ENCODE peak calls at places on chromosomes 13 and 19, in five cellular contexts. O, Q, H, Y and J are unnamed samples.

GRCh38 chr13:112867301-112867711 is 101.7 kb upstream of the MCF2L start:
- DNase-seq in O (no peak), Q (no peak), H (no peak), Y (no peak), J (no peak)

GRCh38 chr13:20671789-20672188 is 31.7 kb upstream of the IL17D start:
- DNase-seq in O (no peak), Q (no peak), H (no peak), Y (no peak), J (no peak)

GRCh38 chr13:31201341-31202024 is 1.7 kb downstream of the B3GLCT start:
- DNase-seq in O (no peak), Q (no peak), H (no peak), Y (peak; percentile 59), J (no peak)

GRCh38 chr13:91132786-91133185 is 214.7 kb upstream of the MIR17HG start:
- DNase-seq in O (no peak), Q (no peak), H (no peak), Y (no peak), J (no peak)

GRCh38 chr19:43425567-43426392 is 11.1 kb downstream of the TEX101 start:
- DNase-seq in O (no peak), Q (no peak), H (no peak), Y (peak; percentile 18), J (no peak)

GRCh38 chr13:59364508-59365187 is 799.1 kb downstream of the DIAPH3 start:
- DNase-seq in O (no peak), Q (no peak), H (peak; percentile 1), Y (no peak), J (no peak)

GRCh38 chr19:55678121-55678671 is 3.2 kb downstream of the EPN1 start:
- DNase-seq in O (no peak), Q (no peak), H (no peak), Y (no peak), J (no peak)

GRCh38 chr13:61414686-61415664 is 674 bp downstream of the PCDH20 start:
- DNase-seq in O (peak; percentile 78), Q (peak; percentile 26), H (no peak), Y (no peak), J (no peak)

GRCh38 chr13:40963927-40964326 is 55.2 kb downstream of the ELF1 start:
- DNase-seq in O (no peak), Q (no peak), H (peak; percentile 12), Y (peak; percentile 66), J (no peak)

GRCh38 chr13:24660023-24660806 is 20.0 kb upstream of the ATP12A start:
- DNase-seq in O (no peak), Q (no peak), H (no peak), Y (no peak), J (no peak)

GRCh38 chr13:78183737-78184136 is 265.1 kb upstream of the EDNRB start:
- DNase-seq in O (no peak), Q (no peak), H (no peak), Y (peak; percentile 52), J (no peak)

GRCh38 chr13:102648046-102648445 is 46.8 kb downstream of the METTL21C start:
- DNase-seq in O (no peak), Q (no peak), H (no peak), Y (no peak), J (no peak)

GRCh38 chr13:37207646-37208045 is 102.2 kb upstream of the CSNK1A1L start:
- DNase-seq in O (no peak), Q (no peak), H (no peak), Y (no peak), J (no peak)

GRCh38 chr13:37208052-37208451 is 102.6 kb upstream of the CSNK1A1L start:
- DNase-seq in O (no peak), Q (no peak), H (no peak), Y (peak; percentile 5), J (no peak)

GRCh38 chr13:37209621-37210020 is 104.2 kb upstream of the CSNK1A1L start:
- DNase-seq in O (no peak), Q (no peak), H (no peak), Y (peak; percentile 13), J (no peak)

GRCh38 chr13:37216340-37216739 is 110.9 kb upstream of the CSNK1A1L start:
- DNase-seq in O (no peak), Q (no peak), H (no peak), Y (no peak), J (no peak)

GRCh38 chr13:37211542-37211941 is 106.1 kb upstream of the CSNK1A1L start:
- DNase-seq in O (no peak), Q (no peak), H (no peak), Y (no peak), J (no peak)
- TF ChIP-seq MAFK in O (no peak), Q (no peak), H (no peak), Y (no peak), J (no peak)

GRCh38 chr13:29756506-29756905 is 93.9 kb downstream of the UBL3 start:
- DNase-seq in O (no peak), Q (no peak), H (no peak), Y (peak; percentile 48), J (no peak)

GRCh38 chr13:29752175-29752574 is 98.2 kb downstream of the UBL3 start:
- DNase-seq in O (no peak), Q (no peak), H (no peak), Y (no peak), J (no peak)

GRCh38 chr13:29758591-29759114 is 91.8 kb downstream of the UBL3 start:
- DNase-seq in O (no peak), Q (peak; percentile 5), H (no peak), Y (no peak), J (no peak)

GRCh38 chr13:29753593-29754485 is 96.6 kb downstream of the UBL3 start:
- DNase-seq in O (peak; percentile 42), Q (no peak), H (no peak), Y (peak; percentile 16), J (no peak)

DNA sequence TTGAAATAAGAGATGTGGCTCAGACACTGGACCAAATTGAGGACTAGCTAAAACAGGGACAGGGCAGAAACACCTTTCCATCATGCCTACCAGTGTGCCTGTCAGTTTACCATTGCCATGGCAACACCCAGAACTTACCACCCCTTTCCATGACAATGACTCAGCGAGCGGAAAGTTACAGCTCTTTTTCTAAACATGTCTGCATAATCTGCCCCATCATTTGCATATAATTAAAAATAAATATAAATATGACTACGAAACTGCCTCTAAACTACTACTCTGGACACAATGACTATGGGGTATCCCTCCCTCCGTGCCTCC is 96.0 kb downstream of the UBL3 start:
- DNase-seq in O (peak; percentile 49), Q (peak; percentile 47), H (no peak), Y (peak; percentile 61), J (no peak)
- TF ChIP-seq MAFK in O (peak; percentile 63), Q (no peak), H (no peak), Y (no peak), J (no peak)

DNA sequence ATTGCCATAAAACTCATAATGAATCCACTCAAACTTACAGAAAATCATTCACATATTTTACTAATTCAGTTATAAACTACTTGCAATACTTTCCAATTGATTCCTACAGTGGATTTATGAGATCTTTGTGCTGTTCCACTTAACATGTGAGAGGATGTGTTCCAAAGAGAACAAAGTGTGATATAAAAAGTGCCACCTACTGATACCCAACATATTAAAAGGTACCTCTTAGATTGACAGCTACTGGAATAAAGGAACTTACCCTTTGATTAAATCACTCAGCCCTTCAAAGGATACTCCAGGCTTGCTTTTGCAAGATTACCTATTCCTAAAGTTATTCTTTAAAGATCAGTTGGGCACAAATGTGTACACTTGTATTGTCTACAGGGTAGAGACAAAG is 65.9 kb downstream of the DCT start:
- DNase-seq in O (no peak), Q (no peak), H (no peak), Y (no peak), J (no peak)
- TF ChIP-seq MAFK in O (no peak), Q (no peak), H (no peak), Y (no peak), J (no peak)

DNA sequence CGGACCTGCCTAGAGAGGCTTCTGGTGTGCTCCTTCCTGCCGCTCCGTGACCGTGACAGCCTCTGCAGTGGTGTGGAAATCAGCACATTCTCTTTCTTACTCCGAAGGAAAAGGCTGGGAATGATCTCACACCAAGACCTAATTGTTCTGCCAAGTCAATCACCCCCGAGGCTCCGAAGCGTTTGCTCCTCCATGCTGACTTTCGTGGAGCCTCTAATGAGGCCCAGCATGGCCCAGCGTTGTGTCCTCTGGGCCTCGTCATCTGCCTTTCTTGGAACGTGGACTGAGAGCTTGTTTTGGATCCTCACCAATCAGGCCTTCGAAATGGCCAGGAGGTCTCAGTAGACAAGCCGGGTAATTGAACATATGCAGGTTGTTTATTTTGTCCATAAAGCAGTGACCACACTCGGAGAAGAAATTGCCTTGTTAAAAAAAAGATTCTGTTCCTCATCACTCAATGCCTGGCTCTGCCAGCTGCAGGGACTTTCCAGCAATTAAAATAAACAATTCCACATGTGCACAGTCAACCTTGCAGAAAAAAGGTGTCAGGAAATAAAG is 107.1 kb downstream of the UBL3 start:
- DNase-seq in O (no peak), Q (no peak), H (no peak), Y (peak; percentile 79), J (no peak)
- TF ChIP-seq MAFK in O (no peak), Q (no peak), H (no peak), Y (no peak), J (no peak)

DNA sequence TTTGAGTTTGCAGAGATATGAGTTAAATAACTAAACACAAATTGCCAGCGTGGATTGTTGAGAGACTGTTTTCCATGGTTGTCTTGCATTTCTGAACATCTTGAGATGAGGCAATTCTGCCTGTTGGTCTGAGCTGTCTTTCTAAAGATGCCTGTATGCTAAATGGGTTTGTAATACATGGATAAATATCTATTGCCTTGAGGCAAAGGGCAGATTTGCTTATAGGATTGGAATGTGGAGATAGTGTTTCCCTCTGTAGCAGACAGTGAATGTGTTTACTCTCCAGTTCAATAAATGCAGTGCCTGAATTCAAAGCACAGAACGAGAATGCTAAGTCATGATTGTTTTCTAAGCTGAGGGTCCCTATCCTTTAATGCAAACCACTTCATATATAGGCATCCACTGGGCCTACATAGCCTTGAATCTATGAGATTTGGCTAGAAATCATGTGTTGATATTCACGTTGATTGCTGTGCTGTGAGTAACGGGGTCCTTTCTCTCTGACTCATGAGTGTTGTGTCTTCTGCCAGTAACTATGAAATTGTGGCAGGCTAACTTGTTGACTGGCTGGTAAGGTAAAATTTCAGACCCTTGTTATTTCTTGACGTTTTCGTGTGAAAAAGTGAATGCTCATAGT is 2554.8 kb downstream of the PCDH9 start:
- DNase-seq in O (no peak), Q (peak; percentile 32), H (peak; percentile 16), Y (peak; percentile 77), J (no peak)
- TF ChIP-seq MAFK in O (no peak), Q (no peak), H (peak; percentile 61), Y (no peak), J (no peak)

GRCh38 chr19:6639439-6639838 is 30.5 kb downstream of the TNFSF14 start:
- DNase-seq in O (no peak), Q (no peak), H (no peak), Y (no peak), J (no peak)
- TF ChIP-seq MAFK in O (no peak), Q (no peak), H (no peak), Y (no peak), J (peak; percentile 54)